ENCODE peak calls at places on chromosomes 12 and 14, in four cellular contexts. F is lung, Q is IMR-90, I is left ventricle myocardium inferior. D is an unnamed sample. For H3K27me3, the result is how much of the 10 kb centered on the place peaks cover.

GRCh38 chr14:95697764-95698163 is 11.5 kb downstream of the TCL1B start:
- DNase-seq in F (no peak), Q (no peak), I (no peak), D (no peak)

GRCh38 chr14:88352299-88353097 is 29.4 kb upstream of the KCNK10 start:
- DNase-seq in F (no peak), Q (peak), I (no peak), D (no peak)

GRCh38 chr12:116121453-116121871 is 156.0 kb downstream of the MED13L start:
- DNase-seq in F (no peak), Q (peak), I (no peak), D (no peak)

GRCh38 chr14:69997849-69998248 is 118.6 kb downstream of the SMOC1 start:
- DNase-seq in F (no peak), Q (peak), I (no peak), D (peak)

GRCh38 chr12:122080149-122081107 is 1.9 kb downstream of the MLXIP start:
- DNase-seq in F (peak), Q (peak), I (peak), D (peak)

GRCh38 chr12:69343357-69343756 is 4.8 kb upstream of the LYZ start:
- DNase-seq in F (no peak), Q (no peak), I (no peak), D (no peak)

GRCh38 chr12:88057994-88058718 is 29.0 kb upstream of the C12orf50 start:
- DNase-seq in F (no peak), Q (peak), I (peak), D (peak)

GRCh38 chr12:20527396-20528154 is 159.2 kb downstream of the PDE3A start:
- DNase-seq in F (no peak), Q (peak), I (no peak), D (no peak)

GRCh38 chr12:59070534-59070933 is 150.2 kb upstream of the LRIG3 start:
- DNase-seq in F (no peak), Q (no peak), I (no peak), D (no peak)

GRCh38 chr14:55949708-55950107 is 168.5 kb upstream of the PELI2 start:
- DNase-seq in F (no peak), Q (no peak), I (no peak), D (no peak)

GRCh38 chr14:71116206-71117122 is 209.2 kb downstream of the PCNX1 start:
- DNase-seq in F (no peak), Q (no peak), I (no peak), D (no peak)

GRCh38 chr14:34604990-34605389 is 25.0 kb downstream of the SNX6 start:
- DNase-seq in F (no peak), Q (peak), I (no peak), D (no peak)

GRCh38 chr12:124720687-124721500 is 142.8 kb downstream of the SCARB1 start:
- DNase-seq in F (no peak), Q (peak), I (peak), D (no peak)

GRCh38 chr14:43539210-43539609 is 967.9 kb downstream of the FSCB start:
- DNase-seq in F (no peak), Q (peak), I (no peak), D (no peak)
- TF ChIP-seq CTCF in F (no peak), Q (peak), I (peak), D (peak)

DNA sequence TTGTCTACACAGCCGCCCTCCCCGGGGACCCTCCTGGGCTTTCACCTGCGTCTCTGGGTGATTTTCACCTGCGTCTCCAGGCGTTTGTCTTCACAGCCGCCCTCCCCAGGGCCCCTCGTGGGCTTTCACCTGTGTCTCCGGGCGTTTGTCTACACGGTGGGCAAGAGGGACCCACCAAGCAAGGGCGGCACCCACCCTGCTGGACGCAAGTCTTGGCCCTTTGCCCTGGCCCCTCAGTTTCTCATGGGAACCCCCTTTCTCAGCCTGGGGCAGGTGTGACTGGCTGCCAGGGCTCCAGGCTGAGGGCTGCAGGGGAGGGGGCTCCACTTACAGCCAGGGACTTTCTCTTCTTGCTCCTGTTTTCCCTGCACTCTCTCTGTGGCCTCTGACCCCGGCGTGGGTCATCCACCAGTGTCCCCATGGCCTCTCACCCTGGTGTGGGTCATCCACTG is 68.6 kb upstream of the GALNT9 start:
- DNase-seq in F (no peak), Q (no peak), I (peak), D (no peak)
- H3K27me3 ChIP-seq in F (under half), Q (under half), I (half or more), D (under half)

GRCh38 chr12:94701711-94702110 is 51.4 kb upstream of the TMCC3 start:
- DNase-seq in F (no peak), Q (no peak), I (no peak), D (no peak)

GRCh38 chr12:94704452-94704871 is 54.1 kb upstream of the TMCC3 start:
- DNase-seq in F (no peak), Q (peak), I (no peak), D (no peak)

GRCh38 chr12:94707892-94708291 is 57.5 kb upstream of the TMCC3 start:
- DNase-seq in F (peak), Q (peak), I (peak), D (no peak)

GRCh38 chr12:94705656-94706055 is 55.3 kb upstream of the TMCC3 start:
- DNase-seq in F (no peak), Q (no peak), I (no peak), D (no peak)

DNA sequence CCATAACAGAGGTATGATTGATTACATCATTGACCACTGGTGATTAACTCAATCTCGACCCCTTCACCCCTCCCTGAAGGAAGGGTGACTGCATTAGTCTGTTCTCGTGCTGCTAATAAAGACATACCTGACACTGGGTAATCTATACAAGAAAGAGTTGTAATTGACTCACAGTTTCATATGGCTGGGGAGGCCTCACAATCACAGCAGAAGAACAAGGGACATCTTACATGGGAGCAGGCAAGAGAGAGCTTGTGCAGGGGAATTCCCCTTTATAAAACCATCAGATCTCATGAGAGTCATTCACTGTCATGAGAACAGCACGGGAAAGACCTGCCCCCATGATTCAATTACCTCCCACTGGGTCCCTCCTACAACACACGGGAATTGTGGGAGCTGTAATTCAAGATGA is 55.9 kb upstream of the TMCC3 start:
- DNase-seq in F (no peak), Q (no peak), I (no peak), D (no peak)
- H3K4me3 ChIP-seq in F (no peak), Q (no peak), I (no peak), D (no peak)

DNA sequence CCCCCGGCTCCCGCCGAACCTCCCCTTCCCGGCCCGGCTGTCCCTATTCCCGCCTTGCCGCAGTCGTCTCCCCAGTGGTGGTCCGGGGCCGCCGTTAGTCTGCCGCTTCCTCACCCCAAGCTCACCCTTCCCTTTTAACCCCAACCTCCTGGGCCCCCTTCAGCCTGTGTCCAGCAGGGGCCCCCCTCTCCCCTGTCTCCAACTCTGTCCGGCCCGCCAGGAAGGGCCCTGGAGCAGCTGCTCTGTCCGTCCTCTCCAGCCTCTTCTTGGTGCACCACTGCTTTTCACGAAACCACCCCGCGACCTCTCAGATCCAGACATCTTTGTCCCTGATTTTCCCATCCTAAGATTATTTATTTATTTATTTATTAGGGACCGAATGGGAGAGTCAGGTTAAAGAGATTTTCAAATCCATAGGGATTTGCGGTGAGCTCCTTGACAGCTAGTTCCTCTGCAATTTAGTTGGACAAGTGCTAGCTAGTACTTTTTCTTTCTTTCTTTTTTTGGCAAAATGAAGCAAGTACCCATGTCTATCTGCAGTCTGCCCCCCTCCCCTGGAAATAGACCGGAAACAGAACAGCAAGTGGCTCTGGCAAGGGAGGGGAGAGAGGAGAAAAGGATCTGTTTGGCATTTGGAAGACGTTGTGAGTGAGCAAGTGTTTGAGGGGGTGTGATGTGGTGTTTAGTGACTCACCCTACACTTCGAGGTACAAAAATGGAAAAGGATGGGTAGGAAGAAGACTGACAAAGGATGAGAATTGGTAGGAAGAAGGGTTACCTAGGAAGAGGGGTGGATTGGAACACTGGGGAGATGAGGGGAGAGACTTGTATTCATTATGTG is 632 bp downstream of the UBR7 start:
- DNase-seq in F (peak), Q (peak), I (peak), D (no peak)
- TF ChIP-seq CTCF in F (peak), Q (peak), I (no peak), D (no peak)

GRCh38 chr12:130716918-130717306 is 813 bp upstream of the RIMBP2 start:
- DNase-seq in F (no peak), Q (no peak), I (no peak), D (no peak)
- H3K27me3 ChIP-seq in F (under half), Q (under half), I (half or more), D (under half)

GRCh38 chr12:42583017-42583416 is 6.5 kb downstream of the PRICKLE1 start:
- DNase-seq in F (no peak), Q (no peak), I (no peak), D (no peak)

GRCh38 chr12:42585846-42586226 is 3.7 kb downstream of the PRICKLE1 start:
- DNase-seq in F (no peak), Q (no peak), I (no peak), D (no peak)

GRCh38 chr12:42585175-42585845 is 4.2 kb downstream of the PRICKLE1 start:
- DNase-seq in F (no peak), Q (no peak), I (no peak), D (no peak)

GRCh38 chr12:42586268-42586667 is 3.3 kb downstream of the PRICKLE1 start:
- DNase-seq in F (no peak), Q (no peak), I (no peak), D (no peak)

DNA sequence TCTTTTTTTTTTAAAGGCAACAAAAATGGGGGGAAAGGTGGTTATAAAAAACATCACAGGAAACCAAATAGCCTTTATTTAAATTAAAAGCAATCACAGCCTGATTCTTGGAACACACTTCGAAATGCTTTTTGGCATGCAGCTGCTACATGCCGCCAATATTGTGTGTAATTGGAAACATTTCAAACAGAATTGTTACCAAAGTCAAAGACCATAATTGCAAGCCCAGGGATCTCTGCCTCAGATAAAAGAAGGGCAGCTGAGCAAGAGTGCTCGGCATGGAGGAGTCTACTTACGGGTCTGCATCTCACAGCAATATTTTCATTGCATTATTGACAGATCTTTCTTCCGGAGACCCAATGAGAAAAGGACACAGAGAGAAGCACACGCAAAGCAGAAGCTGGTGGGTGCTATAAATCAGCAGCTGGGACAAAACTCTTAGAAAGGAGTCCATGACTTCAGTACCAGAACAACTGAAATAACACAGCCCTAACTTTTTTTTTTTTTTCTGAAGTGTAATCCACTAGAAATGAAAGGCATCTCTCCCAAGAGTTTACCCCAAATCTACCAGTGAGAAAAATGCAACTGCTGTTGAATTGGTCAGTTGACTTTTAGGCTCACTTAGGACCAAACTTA is 4.9 kb downstream of the PRICKLE1 start:
- DNase-seq in F (no peak), Q (no peak), I (no peak), D (no peak)
- H3K4me3 ChIP-seq in F (no peak), Q (no peak), I (peak), D (no peak)